ENCODE peak calls at places on chromosomes 12 and 14, in ten cellular contexts. G is CD4-positive, alpha-beta memory T cell; B is heart right ventricle; M is sigmoid colon; F is adipocyte; W is ovary; D is heart left ventricle; Y is IMR-90; I is stomach; K is Panc1. E is an unnamed sample.

GRCh38 chr12:113073586-113073985 is 17.1 kb downstream of the DTX1 start:
- DNase-seq in G (no peak), B (no peak), M (no peak), F (no peak), W (no peak), D (no peak), Y (no peak), I (no peak), K (no peak), E (no peak)

GRCh38 chr14:70315942-70316341 is 43.5 kb downstream of the COX16 start:
- DNase-seq in G (no peak), B (no peak), M (no peak), F (no peak), W (no peak), D (no peak), Y (no peak), I (no peak), K (no peak), E (no peak)

GRCh38 chr12:47021298-47021697 is 58.1 kb upstream of the PCED1B start:
- DNase-seq in G (peak; percentile 39), B (no peak), M (no peak), F (peak; percentile 91), W (no peak), D (no peak), Y (peak; percentile 95), I (no peak), K (peak; percentile 84), E (no peak)

GRCh38 chr14:57362356-57362755 is 28.0 kb upstream of the NAA30 start:
- DNase-seq in G (no peak), B (no peak), M (no peak), F (no peak), W (no peak), D (no peak), Y (no peak), I (no peak), K (no peak), E (no peak)

GRCh38 chr14:55131782-55132181 is 2.7 kb downstream of the LGALS3 start:
- DNase-seq in G (peak; percentile 11), B (no peak), M (no peak), F (peak; percentile 37), W (no peak), D (no peak), Y (peak; percentile 22), I (no peak), K (no peak), E (no peak)

GRCh38 chr12:45409966-45410365 is 194.1 kb downstream of the ANO6 start:
- DNase-seq in G (no peak), B (no peak), M (no peak), F (peak; percentile 88), W (peak; percentile 23), D (peak; percentile 40), Y (peak; percentile 93), I (no peak), K (no peak), E (no peak)

GRCh38 chr12:89126712-89127111 is 225.6 kb downstream of the DUSP6 start:
- DNase-seq in G (no peak), B (no peak), M (no peak), F (peak; percentile 23), W (no peak), D (no peak), Y (peak; percentile 45), I (no peak), K (no peak), E (no peak)

GRCh38 chr12:108176292-108176691 is 47.2 kb downstream of the WSCD2 start:
- DNase-seq in G (no peak), B (no peak), M (no peak), F (no peak), W (no peak), D (no peak), Y (no peak), I (no peak), K (no peak), E (no peak)

GRCh38 chr14:99862111-99862510 is 68.9 kb downstream of the EML1 start:
- DNase-seq in G (no peak), B (no peak), M (no peak), F (no peak), W (no peak), D (no peak), Y (peak; percentile 77), I (no peak), K (no peak), E (no peak)

GRCh38 chr12:117850048-117850447 is 118.7 kb downstream of the KSR2 start:
- DNase-seq in G (no peak), B (no peak), M (no peak), F (peak; percentile 70), W (no peak), D (no peak), Y (peak; percentile 28), I (no peak), K (no peak), E (no peak)

GRCh38 chr14:88026890-88027289 is 22.0 kb downstream of the GPR65 start:
- DNase-seq in G (peak; percentile 28), B (no peak), M (no peak), F (no peak), W (no peak), D (no peak), Y (no peak), I (no peak), K (no peak), E (no peak)

GRCh38 chr14:95896628-95897027 is 20.0 kb downstream of the TUNAR start:
- DNase-seq in G (no peak), B (no peak), M (no peak), F (no peak), W (no peak), D (no peak), Y (no peak), I (no peak), K (no peak), E (no peak)

GRCh38 chr14:95897280-95897679 is 20.6 kb downstream of the TUNAR start:
- DNase-seq in G (no peak), B (no peak), M (no peak), F (no peak), W (no peak), D (no peak), Y (no peak), I (no peak), K (no peak), E (no peak)

GRCh38 chr14:95891742-95892141 is 15.1 kb downstream of the TUNAR start:
- DNase-seq in G (no peak), B (no peak), M (no peak), F (peak; percentile 23), W (no peak), D (no peak), Y (peak; percentile 75), I (no peak), K (peak; percentile 10), E (no peak)

GRCh38 chr14:95892142-95892541 is 15.5 kb downstream of the TUNAR start:
- DNase-seq in G (no peak), B (no peak), M (no peak), F (no peak), W (no peak), D (no peak), Y (no peak), I (no peak), K (no peak), E (no peak)

DNA sequence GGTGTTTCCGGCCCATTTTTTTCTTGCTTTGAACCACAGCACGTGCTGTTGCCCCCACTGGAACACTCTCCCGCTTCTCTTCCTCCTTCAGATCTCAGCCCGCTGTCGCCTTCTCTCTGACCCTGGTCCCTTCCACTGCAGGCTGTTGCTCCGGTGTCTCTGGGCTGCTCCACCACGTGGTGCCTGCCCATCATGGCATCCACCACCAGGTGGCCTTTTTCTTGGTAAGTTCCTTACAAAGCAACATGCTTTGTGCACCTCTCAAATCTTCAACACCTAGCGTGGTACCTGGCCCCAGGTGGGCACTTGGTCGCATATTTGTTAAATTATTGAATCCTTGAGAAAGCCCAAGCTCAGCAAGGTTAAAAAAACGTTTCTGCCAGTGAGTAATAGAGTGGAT is 19.1 kb downstream of the TUNAR start:
- DNase-seq in G (no peak), B (no peak), M (no peak), F (peak; percentile 2), W (no peak), D (no peak), Y (no peak), I (peak; percentile 42), K (no peak), E (no peak)
- H3K27me3 ChIP-seq in G (no peaks in the 10 kb centered on the region), B (peaks cover 59% of the 10 kb centered on the region), M (no peaks in the 10 kb centered on the region), F (peaks cover 40% of the 10 kb centered on the region), W (no peaks in the 10 kb centered on the region), D (no peaks in the 10 kb centered on the region), Y (peaks cover 8% of the 10 kb centered on the region), I (no peaks in the 10 kb centered on the region), K (no peaks in the 10 kb centered on the region), E (peaks cover 4% of the 10 kb centered on the region)

GRCh38 chr12:104702565-104703139 is 245.9 kb downstream of the CHST11 start:
- DNase-seq in G (no peak), B (peak; percentile 59), M (peak; percentile 78), F (peak; percentile 50), W (no peak), D (no peak), Y (no peak), I (no peak), K (no peak), E (no peak)
- H3K4me3 ChIP-seq in G (no peak overlapping the region), B (no peak overlapping the region), M (no peak overlapping the region), F (peak overlapping the region; percentile 62), W (no peak overlapping the region), D (no peak overlapping the region), Y (no peak overlapping the region), I (no peak overlapping the region), K (no peak overlapping the region), E (no peak overlapping the region)

GRCh38 chr14:32932302-32932920 is 6.3 kb upstream of the NPAS3 start:
- DNase-seq in G (no peak), B (no peak), M (no peak), F (no peak), W (no peak), D (no peak), Y (no peak), I (no peak), K (no peak), E (no peak)

GRCh38 chr14:32933623-32933942 is 5.1 kb upstream of the NPAS3 start:
- DNase-seq in G (no peak), B (no peak), M (no peak), F (peak; percentile 61), W (no peak), D (no peak), Y (no peak), I (no peak), K (no peak), E (no peak)

GRCh38 chr14:32934891-32935633 is 3.6 kb upstream of the NPAS3 start:
- DNase-seq in G (no peak), B (no peak), M (peak; percentile 68), F (peak; percentile 32), W (no peak), D (no peak), Y (no peak), I (no peak), K (no peak), E (no peak)

GRCh38 chr14:32932921-32933622 is 5.6 kb upstream of the NPAS3 start:
- DNase-seq in G (no peak), B (peak; percentile 38), M (peak; percentile 70), F (no peak), W (no peak), D (no peak), Y (no peak), I (no peak), K (no peak), E (no peak)

GRCh38 chr14:32933943-32934890 is 4.5 kb upstream of the NPAS3 start:
- DNase-seq in G (no peak), B (peak; percentile 25), M (peak; percentile 70), F (peak; percentile 50), W (peak; percentile 15), D (peak; percentile 18), Y (no peak), I (no peak), K (no peak), E (no peak)
- H3K27me3 ChIP-seq in G (peaks cover 28% of the 10 kb centered on the region), B (peaks cover 68% of the 10 kb centered on the region), M (no peaks in the 10 kb centered on the region), F (peaks cover 27% of the 10 kb centered on the region), W (no peaks in the 10 kb centered on the region), D (peaks cover 48% of the 10 kb centered on the region), Y (peaks cover 57% of the 10 kb centered on the region), I (no peaks in the 10 kb centered on the region), K (peaks cover 16% of the 10 kb centered on the region), E (peaks cover 10% of the 10 kb centered on the region)

GRCh38 chr12:123064356-123064755 is 83.9 kb downstream of the ARL6IP4 start:
- DNase-seq in G (no peak), B (peak; percentile 78), M (peak; percentile 84), F (no peak), W (peak; percentile 84), D (peak; percentile 86), Y (no peak), I (no peak), K (no peak), E (no peak)
- H3K4me3 ChIP-seq in G (no peak overlapping the region), B (no peak overlapping the region), M (no peak overlapping the region), F (no peak overlapping the region), W (no peak overlapping the region), D (no peak overlapping the region), Y (no peak overlapping the region), I (no peak overlapping the region), K (no peak overlapping the region), E (no peak overlapping the region)